ENCODE peak calls at places on chromosomes 11 and 22, in six cellular contexts. One of them, this sample, is unnamed. For H3K4me1, the result is how much of the 10 kb centered on the place peaks cover.

GRCh38 chr22:22981670-22982571 is 88.4 kb upstream of the GNAZ start:
- DNase-seq in CD4-positive, CD25-positive, alpha-beta regulatory T cell: no peak
- DNase-seq in left ventricle myocardium inferior: no peak
- DNase-seq in colonic mucosa: no peak
- DNase-seq in trophoblast cell: no peak
- DNase-seq in body of pancreas: no peak
- DNase-seq in this sample: no peak

GRCh38 chr22:20016734-20017621 is at the start of gene ARVCF:
- DNase-seq in trophoblast cell: peak
- DNase-seq in left ventricle myocardium inferior: peak
- DNase-seq in CD4-positive, CD25-positive, alpha-beta regulatory T cell: peak
- DNase-seq in body of pancreas: peak
- DNase-seq in colonic mucosa: peak
- DNase-seq in this sample: peak

GRCh38 chr11:134536677-134537076 is 124.6 kb upstream of the B3GAT1 start:
- DNase-seq in CD4-positive, CD25-positive, alpha-beta regulatory T cell: no peak
- DNase-seq in body of pancreas: no peak
- DNase-seq in left ventricle myocardium inferior: no peak
- DNase-seq in trophoblast cell: no peak
- DNase-seq in colonic mucosa: no peak
- DNase-seq in this sample: no peak

GRCh38 chr22:27930246-27931060 is 11.4 kb upstream of the PITPNB start:
- DNase-seq in trophoblast cell: peak
- DNase-seq in colonic mucosa: no peak
- DNase-seq in CD4-positive, CD25-positive, alpha-beta regulatory T cell: no peak
- DNase-seq in left ventricle myocardium inferior: no peak
- DNase-seq in body of pancreas: no peak
- DNase-seq in this sample: no peak

GRCh38 chr11:101686514-101686913 is 102.7 kb upstream of the TRPC6 start:
- DNase-seq in body of pancreas: no peak
- DNase-seq in colonic mucosa: no peak
- DNase-seq in CD4-positive, CD25-positive, alpha-beta regulatory T cell: no peak
- DNase-seq in left ventricle myocardium inferior: no peak
- DNase-seq in trophoblast cell: peak
- DNase-seq in this sample: no peak

GRCh38 chr11:65448074-65448417 is 25.4 kb downstream of the NEAT1 start:
- DNase-seq in CD4-positive, CD25-positive, alpha-beta regulatory T cell: no peak
- DNase-seq in body of pancreas: no peak
- DNase-seq in colonic mucosa: no peak
- DNase-seq in left ventricle myocardium inferior: no peak
- DNase-seq in trophoblast cell: no peak
- DNase-seq in this sample: no peak

GRCh38 chr11:15569626-15570025 is 454.9 kb downstream of the INSC start:
- DNase-seq in trophoblast cell: no peak
- DNase-seq in CD4-positive, CD25-positive, alpha-beta regulatory T cell: no peak
- DNase-seq in left ventricle myocardium inferior: peak
- DNase-seq in body of pancreas: no peak
- DNase-seq in colonic mucosa: no peak
- DNase-seq in this sample: no peak

GRCh38 chr11:79087957-79088318 is 352.9 kb downstream of the TENM4 start:
- DNase-seq in trophoblast cell: no peak
- DNase-seq in CD4-positive, CD25-positive, alpha-beta regulatory T cell: no peak
- DNase-seq in body of pancreas: no peak
- DNase-seq in colonic mucosa: no peak
- DNase-seq in left ventricle myocardium inferior: no peak
- DNase-seq in this sample: no peak

DNA sequence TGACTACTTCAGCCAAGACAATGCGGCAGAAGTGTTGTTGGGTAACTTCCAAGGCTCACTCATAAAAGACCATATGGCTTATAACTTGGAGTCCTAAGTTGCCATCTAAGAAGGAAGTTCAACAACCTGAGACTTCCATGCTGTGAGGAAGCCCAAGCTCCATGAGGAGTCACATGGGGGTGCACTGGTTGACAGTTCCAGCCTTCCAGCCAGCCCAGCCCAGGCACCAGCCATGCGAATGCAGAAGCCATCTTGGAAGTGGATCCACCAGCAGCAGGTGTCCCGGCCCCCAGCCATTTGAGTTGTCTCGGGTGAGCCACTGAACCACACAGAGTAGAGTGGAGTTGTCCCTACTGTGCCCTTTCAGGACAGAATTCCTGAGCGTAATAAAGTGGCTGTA is 32.8 kb upstream of the WNT7B start:
- DNase-seq in body of pancreas: no peak
- DNase-seq in CD4-positive, CD25-positive, alpha-beta regulatory T cell: no peak
- DNase-seq in trophoblast cell: no peak
- DNase-seq in left ventricle myocardium inferior: peak
- DNase-seq in colonic mucosa: no peak
- DNase-seq in this sample: no peak
- H3K4me1 ChIP-seq in body of pancreas: half or more
- H3K4me1 ChIP-seq in CD4-positive, CD25-positive, alpha-beta regulatory T cell: under half
- H3K4me1 ChIP-seq in trophoblast cell: under half
- H3K4me1 ChIP-seq in left ventricle myocardium inferior: half or more
- H3K4me1 ChIP-seq in colonic mucosa: under half
- H3K4me1 ChIP-seq in this sample: under half

GRCh38 chr22:39721456-39722325 is 151.1 kb downstream of the CACNA1I start:
- DNase-seq in body of pancreas: no peak
- DNase-seq in left ventricle myocardium inferior: no peak
- DNase-seq in colonic mucosa: no peak
- DNase-seq in CD4-positive, CD25-positive, alpha-beta regulatory T cell: peak
- DNase-seq in trophoblast cell: no peak
- DNase-seq in this sample: no peak

GRCh38 chr22:39724857-39725256 is 154.3 kb downstream of the CACNA1I start:
- DNase-seq in body of pancreas: no peak
- DNase-seq in trophoblast cell: no peak
- DNase-seq in colonic mucosa: no peak
- DNase-seq in CD4-positive, CD25-positive, alpha-beta regulatory T cell: no peak
- DNase-seq in left ventricle myocardium inferior: no peak
- DNase-seq in this sample: no peak

GRCh38 chr22:39723899-39724351 is 153.4 kb downstream of the CACNA1I start:
- DNase-seq in colonic mucosa: no peak
- DNase-seq in body of pancreas: no peak
- DNase-seq in left ventricle myocardium inferior: no peak
- DNase-seq in CD4-positive, CD25-positive, alpha-beta regulatory T cell: no peak
- DNase-seq in trophoblast cell: no peak
- DNase-seq in this sample: no peak

GRCh38 chr22:39724390-39724789 is 153.8 kb downstream of the CACNA1I start:
- DNase-seq in left ventricle myocardium inferior: no peak
- DNase-seq in trophoblast cell: no peak
- DNase-seq in CD4-positive, CD25-positive, alpha-beta regulatory T cell: peak
- DNase-seq in body of pancreas: no peak
- DNase-seq in colonic mucosa: no peak
- DNase-seq in this sample: no peak

DNA sequence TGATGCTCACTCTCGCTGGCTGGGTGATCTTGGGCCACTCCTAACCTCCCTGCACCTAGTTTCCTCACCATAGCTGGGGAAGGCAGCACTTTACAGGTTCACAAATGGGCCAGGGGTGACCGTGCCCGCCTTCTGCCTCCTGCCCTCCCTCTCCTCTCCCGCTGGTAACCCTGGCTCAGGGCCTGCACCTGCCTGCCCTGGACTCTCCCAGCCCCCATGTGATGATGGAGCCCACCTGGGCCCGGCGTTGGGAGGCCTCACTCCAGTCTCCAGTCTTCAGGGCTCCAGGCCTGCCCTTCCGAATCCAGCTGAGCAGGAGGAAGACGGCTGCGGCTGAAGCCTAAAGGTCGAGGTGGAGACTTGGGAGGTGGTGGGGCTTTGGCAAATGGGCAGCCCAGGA is 152.9 kb downstream of the CACNA1I start:
- DNase-seq in CD4-positive, CD25-positive, alpha-beta regulatory T cell: no peak
- DNase-seq in left ventricle myocardium inferior: no peak
- DNase-seq in trophoblast cell: no peak
- DNase-seq in colonic mucosa: no peak
- DNase-seq in body of pancreas: no peak
- DNase-seq in this sample: no peak
- H3K27ac ChIP-seq in CD4-positive, CD25-positive, alpha-beta regulatory T cell: no peak
- H3K27ac ChIP-seq in left ventricle myocardium inferior: no peak
- H3K27ac ChIP-seq in trophoblast cell: no peak
- H3K27ac ChIP-seq in colonic mucosa: no peak
- H3K27ac ChIP-seq in body of pancreas: no peak
- H3K27ac ChIP-seq in this sample: no peak

DNA sequence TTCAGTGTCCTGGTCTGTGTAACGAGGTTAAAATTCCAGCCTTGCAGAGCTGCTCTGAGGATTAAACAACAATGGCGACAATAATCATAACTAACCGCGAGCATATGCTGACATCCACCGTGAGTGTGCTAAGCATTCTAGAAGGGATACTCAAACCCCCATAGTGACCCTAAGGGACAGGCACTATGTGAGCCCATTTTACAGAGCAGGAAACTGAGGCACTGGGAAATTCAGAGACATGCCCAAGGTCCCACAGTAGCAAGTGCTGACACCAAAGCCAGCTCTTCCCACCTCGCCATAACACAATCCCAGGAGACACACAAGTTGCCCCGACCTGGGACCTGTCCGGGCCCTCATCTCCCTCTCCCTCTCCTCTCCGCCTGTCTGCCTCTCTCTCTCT is 14.6 kb upstream of the MFNG start:
- DNase-seq in colonic mucosa: no peak
- DNase-seq in body of pancreas: no peak
- DNase-seq in left ventricle myocardium inferior: no peak
- DNase-seq in CD4-positive, CD25-positive, alpha-beta regulatory T cell: no peak
- DNase-seq in trophoblast cell: no peak
- DNase-seq in this sample: no peak
- H3K4me1 ChIP-seq in colonic mucosa: under half
- H3K4me1 ChIP-seq in body of pancreas: half or more
- H3K4me1 ChIP-seq in left ventricle myocardium inferior: half or more
- H3K4me1 ChIP-seq in CD4-positive, CD25-positive, alpha-beta regulatory T cell: under half
- H3K4me1 ChIP-seq in trophoblast cell: under half
- H3K4me1 ChIP-seq in this sample: under half

DNA sequence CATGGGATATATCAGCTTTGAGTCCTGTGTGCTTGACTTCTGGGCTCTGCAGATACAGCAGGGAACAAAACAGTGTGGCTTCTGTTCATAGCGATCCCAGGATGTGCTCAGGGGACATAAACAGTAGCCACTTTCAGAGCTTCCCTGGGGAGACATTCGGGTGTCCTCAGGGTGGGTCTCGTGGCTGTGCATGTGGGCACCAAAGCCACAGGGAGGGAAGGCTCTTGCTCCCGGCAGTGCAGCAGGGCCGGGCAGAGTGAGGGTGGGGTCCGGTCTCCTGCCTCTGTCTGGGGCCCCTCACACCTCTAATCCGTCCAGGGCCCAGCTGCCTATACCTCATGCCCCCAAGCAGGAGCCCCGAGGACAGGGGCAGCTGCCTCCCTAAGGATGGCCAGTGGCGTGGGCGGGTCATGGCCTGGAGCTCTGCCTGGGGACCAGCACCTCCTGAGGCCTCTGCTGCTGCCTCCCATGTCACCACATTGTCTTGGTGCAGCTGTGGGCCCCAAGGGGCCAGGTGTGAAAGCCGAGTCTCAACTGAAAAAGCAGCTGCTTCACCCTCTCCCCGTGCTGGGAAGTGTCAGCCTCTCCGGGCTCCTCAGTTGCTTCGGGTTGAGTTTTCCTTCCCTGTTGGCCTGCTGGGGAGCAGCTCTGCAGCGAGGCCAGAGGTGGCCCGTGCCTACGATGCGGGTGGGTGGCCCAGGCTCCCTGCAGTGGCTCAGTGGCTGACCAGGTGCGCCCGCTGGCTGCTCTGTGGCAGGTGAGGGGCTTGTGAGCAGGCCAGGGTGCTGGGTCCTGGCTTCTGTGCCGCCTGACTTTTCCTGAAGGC is 3.8 kb downstream of the TPCN2 start:
- DNase-seq in CD4-positive, CD25-positive, alpha-beta regulatory T cell: no peak
- DNase-seq in trophoblast cell: no peak
- DNase-seq in body of pancreas: no peak
- DNase-seq in colonic mucosa: no peak
- DNase-seq in left ventricle myocardium inferior: no peak
- DNase-seq in this sample: no peak
- H3K27ac ChIP-seq in CD4-positive, CD25-positive, alpha-beta regulatory T cell: no peak
- H3K27ac ChIP-seq in trophoblast cell: no peak
- H3K27ac ChIP-seq in body of pancreas: no peak
- H3K27ac ChIP-seq in colonic mucosa: no peak
- H3K27ac ChIP-seq in left ventricle myocardium inferior: peak
- H3K27ac ChIP-seq in this sample: no peak

This sample was measured in iPS DF 6.9.